ENCODE peak calls at places on chromosomes 6 and 20, in ten cellular contexts. One of them, this sample, is unnamed. For H3K27me3, the result is how much of the 10 kb centered on the place peaks cover.

GRCh38 chr6:154925130-154925529 is 70.0 kb upstream of the TIAM2 start:
- DNase-seq in transverse colon: no peak
- DNase-seq in Peyer's patch: no peak
- DNase-seq in IMR-90: no peak
- DNase-seq in endothelial cell of umbilical vein: no peak
- DNase-seq in esophagus squamous epithelium: no peak
- DNase-seq in tibial artery: no peak
- DNase-seq in heart right ventricle: no peak
- DNase-seq in lower lobe of right lung: no peak
- DNase-seq in breast epithelium: no peak
- DNase-seq in this sample: no peak

GRCh38 chr6:2102316-2102883 is 143.0 kb downstream of the GMDS start:
- DNase-seq in transverse colon: no peak
- DNase-seq in Peyer's patch: no peak
- DNase-seq in IMR-90: peak
- DNase-seq in endothelial cell of umbilical vein: peak
- DNase-seq in esophagus squamous epithelium: no peak
- DNase-seq in tibial artery: no peak
- DNase-seq in heart right ventricle: no peak
- DNase-seq in lower lobe of right lung: no peak
- DNase-seq in breast epithelium: no peak
- DNase-seq in this sample: no peak

GRCh38 chr20:13299401-13299800 is 78.3 kb downstream of the ISM1 start:
- DNase-seq in transverse colon: no peak
- DNase-seq in Peyer's patch: no peak
- DNase-seq in IMR-90: no peak
- DNase-seq in endothelial cell of umbilical vein: no peak
- DNase-seq in esophagus squamous epithelium: no peak
- DNase-seq in tibial artery: no peak
- DNase-seq in heart right ventricle: no peak
- DNase-seq in lower lobe of right lung: no peak
- DNase-seq in breast epithelium: no peak
- DNase-seq in this sample: no peak

GRCh38 chr6:37943436-37944058 is 124.0 kb downstream of the ZFAND3 start:
- DNase-seq in transverse colon: no peak
- DNase-seq in Peyer's patch: no peak
- DNase-seq in IMR-90: no peak
- DNase-seq in endothelial cell of umbilical vein: no peak
- DNase-seq in esophagus squamous epithelium: no peak
- DNase-seq in tibial artery: no peak
- DNase-seq in heart right ventricle: no peak
- DNase-seq in lower lobe of right lung: no peak
- DNase-seq in breast epithelium: no peak
- DNase-seq in this sample: no peak

GRCh38 chr6:131789219-131789618 is 18.6 kb upstream of the ENPP1 start:
- DNase-seq in transverse colon: no peak
- DNase-seq in Peyer's patch: no peak
- DNase-seq in IMR-90: peak
- DNase-seq in endothelial cell of umbilical vein: no peak
- DNase-seq in esophagus squamous epithelium: no peak
- DNase-seq in tibial artery: no peak
- DNase-seq in heart right ventricle: no peak
- DNase-seq in lower lobe of right lung: no peak
- DNase-seq in breast epithelium: no peak
- DNase-seq in this sample: no peak

GRCh38 chr6:9192405-9192909 is 757.1 kb upstream of the SLC35B3 start:
- DNase-seq in transverse colon: no peak
- DNase-seq in Peyer's patch: no peak
- DNase-seq in IMR-90: no peak
- DNase-seq in endothelial cell of umbilical vein: no peak
- DNase-seq in esophagus squamous epithelium: no peak
- DNase-seq in tibial artery: no peak
- DNase-seq in heart right ventricle: no peak
- DNase-seq in lower lobe of right lung: no peak
- DNase-seq in breast epithelium: no peak
- DNase-seq in this sample: no peak

GRCh38 chr6:123363912-123364311 is 272.8 kb downstream of the TRDN start:
- DNase-seq in transverse colon: no peak
- DNase-seq in Peyer's patch: no peak
- DNase-seq in IMR-90: no peak
- DNase-seq in endothelial cell of umbilical vein: no peak
- DNase-seq in esophagus squamous epithelium: no peak
- DNase-seq in tibial artery: no peak
- DNase-seq in heart right ventricle: no peak
- DNase-seq in lower lobe of right lung: no peak
- DNase-seq in breast epithelium: no peak
- DNase-seq in this sample: no peak

GRCh38 chr6:85726206-85726605 is 83.5 kb upstream of the SYNCRIP start:
- DNase-seq in transverse colon: no peak
- DNase-seq in Peyer's patch: no peak
- DNase-seq in IMR-90: no peak
- DNase-seq in endothelial cell of umbilical vein: no peak
- DNase-seq in esophagus squamous epithelium: no peak
- DNase-seq in tibial artery: no peak
- DNase-seq in heart right ventricle: no peak
- DNase-seq in lower lobe of right lung: no peak
- DNase-seq in breast epithelium: no peak
- DNase-seq in this sample: no peak

GRCh38 chr6:3205913-3206312 is 21.5 kb downstream of the TUBB2B start:
- DNase-seq in transverse colon: no peak
- DNase-seq in Peyer's patch: no peak
- DNase-seq in IMR-90: peak
- DNase-seq in endothelial cell of umbilical vein: no peak
- DNase-seq in esophagus squamous epithelium: no peak
- DNase-seq in tibial artery: no peak
- DNase-seq in heart right ventricle: no peak
- DNase-seq in lower lobe of right lung: no peak
- DNase-seq in breast epithelium: no peak
- DNase-seq in this sample: no peak

GRCh38 chr6:146111864-146112263 is 83.0 kb downstream of the GRM1 start:
- DNase-seq in transverse colon: no peak
- DNase-seq in Peyer's patch: no peak
- DNase-seq in IMR-90: no peak
- DNase-seq in endothelial cell of umbilical vein: no peak
- DNase-seq in esophagus squamous epithelium: no peak
- DNase-seq in tibial artery: no peak
- DNase-seq in heart right ventricle: no peak
- DNase-seq in lower lobe of right lung: no peak
- DNase-seq in breast epithelium: no peak
- DNase-seq in this sample: no peak

GRCh38 chr6:38564301-38564700 is 75.4 kb downstream of the BTBD9 start:
- DNase-seq in transverse colon: no peak
- DNase-seq in Peyer's patch: no peak
- DNase-seq in IMR-90: no peak
- DNase-seq in endothelial cell of umbilical vein: no peak
- DNase-seq in esophagus squamous epithelium: no peak
- DNase-seq in tibial artery: no peak
- DNase-seq in heart right ventricle: no peak
- DNase-seq in lower lobe of right lung: no peak
- DNase-seq in breast epithelium: no peak
- DNase-seq in this sample: no peak

DNA sequence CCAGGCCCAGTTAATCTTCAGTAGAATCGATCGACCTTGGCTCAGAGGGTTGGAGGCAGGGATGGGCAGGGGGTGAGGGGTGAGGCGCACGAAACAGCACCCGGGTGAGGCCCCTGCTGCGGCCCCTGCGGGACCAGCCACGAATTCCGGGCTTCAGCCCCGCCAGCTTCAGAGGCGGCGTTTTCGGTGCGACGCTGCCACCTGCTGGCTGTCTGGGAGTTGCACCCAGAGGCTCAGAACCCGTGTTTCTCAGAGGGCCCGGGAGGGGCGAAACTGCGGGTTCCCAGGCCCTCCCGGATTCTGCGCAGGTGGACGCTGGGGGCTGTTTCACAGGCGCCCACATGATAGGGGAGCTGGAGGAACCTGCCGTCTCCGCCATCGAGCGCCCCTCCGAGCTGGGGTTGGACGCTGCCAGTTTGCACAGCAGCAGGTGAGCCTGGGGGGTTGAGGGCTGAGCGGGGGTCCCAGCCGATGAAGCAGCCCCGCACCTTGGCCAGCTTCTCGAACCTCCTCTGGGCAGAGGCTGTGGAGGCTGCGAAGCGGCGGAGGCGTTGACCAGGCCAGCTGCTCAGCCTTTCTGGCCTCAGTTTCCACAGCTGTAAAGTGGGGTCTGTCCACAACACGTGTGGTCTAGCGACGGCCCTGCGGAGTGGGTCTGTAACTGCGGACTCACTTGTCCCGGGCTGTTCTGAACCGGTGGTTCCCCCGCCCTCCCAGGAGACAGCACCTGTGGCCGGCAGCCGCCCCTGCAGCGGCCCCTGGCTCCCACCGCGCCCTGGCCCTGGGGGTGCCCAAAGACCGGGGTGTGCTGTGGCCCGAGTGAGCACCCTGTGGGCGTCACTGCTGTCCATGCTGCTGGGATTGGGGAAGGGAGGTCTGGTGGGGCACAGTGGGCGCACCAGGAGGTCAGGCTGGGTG is 2.5 kb upstream of the BHLHE23 start:
- DNase-seq in transverse colon: peak
- DNase-seq in Peyer's patch: peak
- DNase-seq in IMR-90: peak
- DNase-seq in endothelial cell of umbilical vein: peak
- DNase-seq in esophagus squamous epithelium: no peak
- DNase-seq in tibial artery: peak
- DNase-seq in heart right ventricle: peak
- DNase-seq in lower lobe of right lung: peak
- DNase-seq in breast epithelium: peak
- DNase-seq in this sample: peak
- H3K27me3 ChIP-seq in transverse colon: half or more
- H3K27me3 ChIP-seq in Peyer's patch: under half
- H3K27me3 ChIP-seq in IMR-90: half or more
- H3K27me3 ChIP-seq in endothelial cell of umbilical vein: half or more
- H3K27me3 ChIP-seq in esophagus squamous epithelium: half or more
- H3K27me3 ChIP-seq in tibial artery: half or more
- H3K27me3 ChIP-seq in heart right ventricle: half or more
- H3K27me3 ChIP-seq in lower lobe of right lung: half or more
- H3K27me3 ChIP-seq in breast epithelium: half or more
- H3K27me3 ChIP-seq in this sample: half or more

GRCh38 chr6:36718560-36718959 is 20.9 kb downstream of the RAB44 start:
- DNase-seq in transverse colon: no peak
- DNase-seq in Peyer's patch: no peak
- DNase-seq in IMR-90: no peak
- DNase-seq in endothelial cell of umbilical vein: no peak
- DNase-seq in esophagus squamous epithelium: no peak
- DNase-seq in tibial artery: peak
- DNase-seq in heart right ventricle: no peak
- DNase-seq in lower lobe of right lung: no peak
- DNase-seq in breast epithelium: peak
- DNase-seq in this sample: no peak
- TF ChIP-seq CTCF in transverse colon: no peak
- TF ChIP-seq CTCF in Peyer's patch: no peak
- TF ChIP-seq CTCF in IMR-90: no peak
- TF ChIP-seq CTCF in endothelial cell of umbilical vein: no peak
- TF ChIP-seq CTCF in esophagus squamous epithelium: no peak
- TF ChIP-seq CTCF in tibial artery: no peak
- TF ChIP-seq CTCF in heart right ventricle: no peak
- TF ChIP-seq CTCF in lower lobe of right lung: no peak
- TF ChIP-seq CTCF in breast epithelium: no peak
- TF ChIP-seq CTCF in this sample: no peak

DNA sequence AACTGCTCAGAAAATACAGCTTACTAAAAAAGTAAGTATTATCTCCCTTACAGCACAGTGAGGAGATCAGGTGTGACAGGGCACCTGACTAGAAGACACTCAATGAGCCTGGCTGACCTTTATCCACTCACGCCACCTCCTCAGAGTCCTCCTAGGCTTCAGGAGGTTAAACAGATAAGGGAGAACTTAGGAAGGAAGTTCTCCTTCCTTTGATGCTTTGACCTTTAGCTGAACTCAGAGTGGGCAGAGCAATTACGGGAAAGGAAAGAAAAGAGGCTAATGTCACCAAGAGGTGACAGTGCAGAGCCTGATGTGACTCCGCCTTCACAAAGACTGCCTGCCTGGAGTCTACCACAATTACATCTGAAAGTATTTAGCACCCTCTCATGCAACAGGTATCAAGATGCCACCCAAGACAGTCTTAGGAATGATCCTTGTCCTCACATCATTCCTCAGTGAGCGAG is 36.7 kb downstream of the MAN1A1 start:
- DNase-seq in transverse colon: peak
- DNase-seq in Peyer's patch: no peak
- DNase-seq in IMR-90: no peak
- DNase-seq in endothelial cell of umbilical vein: no peak
- DNase-seq in esophagus squamous epithelium: no peak
- DNase-seq in tibial artery: no peak
- DNase-seq in heart right ventricle: no peak
- DNase-seq in lower lobe of right lung: no peak
- DNase-seq in breast epithelium: no peak
- DNase-seq in this sample: no peak
- H3K4me3 ChIP-seq in transverse colon: no peak
- H3K4me3 ChIP-seq in Peyer's patch: no peak
- H3K4me3 ChIP-seq in IMR-90: no peak
- H3K4me3 ChIP-seq in endothelial cell of umbilical vein: no peak
- H3K4me3 ChIP-seq in esophagus squamous epithelium: no peak
- H3K4me3 ChIP-seq in tibial artery: no peak
- H3K4me3 ChIP-seq in heart right ventricle: no peak
- H3K4me3 ChIP-seq in lower lobe of right lung: no peak
- H3K4me3 ChIP-seq in breast epithelium: no peak
- H3K4me3 ChIP-seq in this sample: no peak

DNA sequence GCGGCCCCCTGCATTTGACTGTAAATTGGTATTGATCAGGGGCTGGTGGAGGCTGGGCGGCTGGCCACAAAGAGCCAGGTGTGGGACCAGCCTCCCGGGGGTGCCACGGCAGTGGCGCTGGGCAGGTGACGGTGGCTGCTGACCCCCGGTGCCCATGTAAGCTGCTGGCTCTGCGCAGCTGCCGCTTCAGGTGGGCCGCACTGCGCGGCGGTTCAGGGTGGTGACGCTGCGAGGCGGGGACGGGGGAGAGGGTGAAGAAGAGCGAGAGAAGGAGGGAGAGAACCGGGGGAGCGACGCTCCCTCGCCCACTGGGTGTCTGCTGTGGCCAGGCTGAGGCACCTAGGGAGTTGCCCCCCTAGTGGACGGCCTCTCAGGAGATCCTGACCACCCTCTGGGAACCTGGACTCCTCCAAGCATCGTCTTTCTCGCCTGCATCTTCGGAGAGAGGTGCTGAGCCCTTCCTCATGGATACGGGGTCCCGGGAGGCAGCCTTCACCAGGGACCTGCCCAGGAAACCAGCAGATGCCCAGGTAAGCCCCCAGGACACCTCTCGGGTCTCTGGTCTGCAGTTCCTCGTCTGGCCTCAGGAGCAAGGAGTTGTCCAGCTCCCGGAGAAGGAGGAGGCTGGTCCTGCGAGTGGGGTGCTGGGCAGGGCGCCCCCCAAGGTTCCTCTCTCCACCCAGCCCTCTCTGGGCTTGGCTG is 77.5 kb upstream of the GATA5 start:
- DNase-seq in transverse colon: no peak
- DNase-seq in Peyer's patch: no peak
- DNase-seq in IMR-90: no peak
- DNase-seq in endothelial cell of umbilical vein: no peak
- DNase-seq in esophagus squamous epithelium: no peak
- DNase-seq in tibial artery: no peak
- DNase-seq in heart right ventricle: no peak
- DNase-seq in lower lobe of right lung: no peak
- DNase-seq in breast epithelium: no peak
- DNase-seq in this sample: no peak
- H3K27me3 ChIP-seq in transverse colon: half or more
- H3K27me3 ChIP-seq in Peyer's patch: under half
- H3K27me3 ChIP-seq in IMR-90: half or more
- H3K27me3 ChIP-seq in endothelial cell of umbilical vein: under half
- H3K27me3 ChIP-seq in esophagus squamous epithelium: under half
- H3K27me3 ChIP-seq in tibial artery: under half
- H3K27me3 ChIP-seq in heart right ventricle: half or more
- H3K27me3 ChIP-seq in lower lobe of right lung: half or more
- H3K27me3 ChIP-seq in breast epithelium: half or more
- H3K27me3 ChIP-seq in this sample: under half

This sample was measured in dorsolateral prefrontal cortex.